ENCODE peak calls at places on chromosomes 3 and 15, in seven cellular contexts. One of them, this sample, is unnamed.

GRCh38 chr3:46372492-46373359 is 2.0 kb downstream of the CCR5 start:
- DNase-seq in stimulated activated CD8-positive, alpha-beta memory T cell treated with anti-CD3 and anti-CD28 coated beads, Interleukin-15, amount 100 ng/mL, for 4 hours: no peak
- DNase-seq in GM12864: no peak
- DNase-seq in BE2C: no peak
- DNase-seq in pancreas: no peak
- DNase-seq in amygdala: no peak
- DNase-seq in hepatic stellate cell: no peak
- DNase-seq in this sample: no peak

GRCh38 chr3:157572559-157573270 is 69.5 kb upstream of the VEPH1 start:
- DNase-seq in stimulated activated CD8-positive, alpha-beta memory T cell treated with anti-CD3 and anti-CD28 coated beads, Interleukin-15, amount 100 ng/mL, for 4 hours: no peak
- DNase-seq in hepatic stellate cell: peak
- DNase-seq in pancreas: no peak
- DNase-seq in GM12864: peak
- DNase-seq in BE2C: peak
- DNase-seq in amygdala: no peak
- DNase-seq in this sample: peak

GRCh38 chr15:59798605-59798917 is 109.4 kb upstream of the BNIP2 start:
- DNase-seq in amygdala: no peak
- DNase-seq in hepatic stellate cell: no peak
- DNase-seq in BE2C: no peak
- DNase-seq in GM12864: no peak
- DNase-seq in stimulated activated CD8-positive, alpha-beta memory T cell treated with anti-CD3 and anti-CD28 coated beads, Interleukin-15, amount 100 ng/mL, for 4 hours: no peak
- DNase-seq in pancreas: no peak
- DNase-seq in this sample: no peak

GRCh38 chr15:87944051-87944450 is 312.5 kb downstream of the NTRK3 start:
- DNase-seq in BE2C: no peak
- DNase-seq in pancreas: no peak
- DNase-seq in GM12864: no peak
- DNase-seq in hepatic stellate cell: no peak
- DNase-seq in amygdala: no peak
- DNase-seq in stimulated activated CD8-positive, alpha-beta memory T cell treated with anti-CD3 and anti-CD28 coated beads, Interleukin-15, amount 100 ng/mL, for 4 hours: no peak
- DNase-seq in this sample: no peak

GRCh38 chr3:64685331-64685799 is 2.4 kb downstream of the ADAMTS9 start:
- DNase-seq in BE2C: no peak
- DNase-seq in stimulated activated CD8-positive, alpha-beta memory T cell treated with anti-CD3 and anti-CD28 coated beads, Interleukin-15, amount 100 ng/mL, for 4 hours: no peak
- DNase-seq in GM12864: no peak
- DNase-seq in amygdala: no peak
- DNase-seq in hepatic stellate cell: peak
- DNase-seq in pancreas: no peak
- DNase-seq in this sample: no peak

GRCh38 chr15:28091313-28091712 is 7.8 kb downstream of the OCA2 start:
- DNase-seq in GM12864: no peak
- DNase-seq in pancreas: no peak
- DNase-seq in amygdala: no peak
- DNase-seq in BE2C: no peak
- DNase-seq in stimulated activated CD8-positive, alpha-beta memory T cell treated with anti-CD3 and anti-CD28 coated beads, Interleukin-15, amount 100 ng/mL, for 4 hours: no peak
- DNase-seq in hepatic stellate cell: no peak
- DNase-seq in this sample: no peak

GRCh38 chr3:135965129-135965505 is 411 bp upstream of the PPP2R3A start:
- DNase-seq in amygdala: no peak
- DNase-seq in hepatic stellate cell: no peak
- DNase-seq in stimulated activated CD8-positive, alpha-beta memory T cell treated with anti-CD3 and anti-CD28 coated beads, Interleukin-15, amount 100 ng/mL, for 4 hours: no peak
- DNase-seq in pancreas: no peak
- DNase-seq in GM12864: no peak
- DNase-seq in BE2C: no peak
- DNase-seq in this sample: no peak

GRCh38 chr15:91948001-91948608 is 94.6 kb downstream of the SLCO3A1 start:
- DNase-seq in BE2C: peak
- DNase-seq in pancreas: peak
- DNase-seq in GM12864: no peak
- DNase-seq in amygdala: no peak
- DNase-seq in stimulated activated CD8-positive, alpha-beta memory T cell treated with anti-CD3 and anti-CD28 coated beads, Interleukin-15, amount 100 ng/mL, for 4 hours: no peak
- DNase-seq in hepatic stellate cell: peak
- DNase-seq in this sample: no peak

GRCh38 chr3:57805674-57806073 is 49.6 kb downstream of the SLMAP start:
- DNase-seq in hepatic stellate cell: peak
- DNase-seq in pancreas: no peak
- DNase-seq in amygdala: no peak
- DNase-seq in stimulated activated CD8-positive, alpha-beta memory T cell treated with anti-CD3 and anti-CD28 coated beads, Interleukin-15, amount 100 ng/mL, for 4 hours: no peak
- DNase-seq in BE2C: no peak
- DNase-seq in GM12864: no peak
- DNase-seq in this sample: no peak

GRCh38 chr3:156323466-156323865 is 203.1 kb downstream of the KCNAB1 start:
- DNase-seq in amygdala: no peak
- DNase-seq in GM12864: no peak
- DNase-seq in hepatic stellate cell: no peak
- DNase-seq in BE2C: no peak
- DNase-seq in pancreas: no peak
- DNase-seq in stimulated activated CD8-positive, alpha-beta memory T cell treated with anti-CD3 and anti-CD28 coated beads, Interleukin-15, amount 100 ng/mL, for 4 hours: no peak
- DNase-seq in this sample: no peak

GRCh38 chr3:61627768-61628185 is 66.4 kb downstream of the PTPRG start:
- DNase-seq in BE2C: no peak
- DNase-seq in GM12864: no peak
- DNase-seq in amygdala: no peak
- DNase-seq in hepatic stellate cell: peak
- DNase-seq in pancreas: no peak
- DNase-seq in stimulated activated CD8-positive, alpha-beta memory T cell treated with anti-CD3 and anti-CD28 coated beads, Interleukin-15, amount 100 ng/mL, for 4 hours: no peak
- DNase-seq in this sample: peak

GRCh38 chr3:148453764-148454163 is 243.9 kb upstream of the AGTR1 start:
- DNase-seq in amygdala: no peak
- DNase-seq in stimulated activated CD8-positive, alpha-beta memory T cell treated with anti-CD3 and anti-CD28 coated beads, Interleukin-15, amount 100 ng/mL, for 4 hours: no peak
- DNase-seq in BE2C: no peak
- DNase-seq in hepatic stellate cell: no peak
- DNase-seq in pancreas: no peak
- DNase-seq in GM12864: no peak
- DNase-seq in this sample: no peak

This sample was measured in SJCRH30.